ENCODE peak calls at places on chromosomes 5 and 9, in nine cellular contexts. C is NCI-H1092 treated with DMSO at 0.1 percent for 48 hours, K is amygdala, D is globus pallidus, Z is amniotic stem cell, I is endodermal cell, B is colonic mucosa, N is heart right ventricle, J is NCI-H2081. Y is an unnamed sample.

GRCh38 chr5:87141544-87141943 is 126.1 kb upstream of the RASA1 start:
- DNase-seq in C (no peak), K (no peak), D (no peak), Z (no peak), I (no peak), B (no peak), N (no peak), J (no peak), Y (no peak)

GRCh38 chr5:76724871-76725270 is 8.9 kb downstream of the F2R start:
- DNase-seq in C (no peak), K (no peak), D (no peak), Z (no peak), I (no peak), B (no peak), N (no peak), J (no peak), Y (no peak)

GRCh38 chr5:113294341-113295110 is 140.3 kb downstream of the TSSK1B start:
- DNase-seq in C (peak), K (peak), D (peak), Z (peak), I (peak), B (peak), N (peak), J (peak), Y (peak)

GRCh38 chr5:80159133-80159815 is 96.6 kb downstream of the SERINC5 start:
- DNase-seq in C (no peak), K (no peak), D (no peak), Z (no peak), I (no peak), B (no peak), N (no peak), J (no peak), Y (no peak)

GRCh38 chr5:132013006-132013689 is 1.7 kb upstream of the ACSL6 start:
- DNase-seq in C (no peak), K (no peak), D (no peak), Z (no peak), I (no peak), B (peak), N (peak), J (no peak), Y (no peak)

GRCh38 chr9:136901516-136902258 is 15.4 kb downstream of the TRAF2 start:
- DNase-seq in C (no peak), K (no peak), D (no peak), Z (no peak), I (no peak), B (peak), N (no peak), J (no peak), Y (peak)

GRCh38 chr5:135051872-135052271 is 17.8 kb upstream of the PITX1 start:
- DNase-seq in C (no peak), K (no peak), D (no peak), Z (no peak), I (no peak), B (no peak), N (no peak), J (no peak), Y (no peak)

GRCh38 chr5:93219641-93220145 is 361.3 kb downstream of the NR2F1-AS1 start:
- DNase-seq in C (no peak), K (no peak), D (no peak), Z (no peak), I (no peak), B (no peak), N (no peak), J (no peak), Y (no peak)

GRCh38 chr5:134018154-134018985 is 13.6 kb upstream of the VDAC1 start:
- DNase-seq in C (no peak), K (no peak), D (no peak), Z (no peak), I (peak), B (peak), N (no peak), J (no peak), Y (no peak)

GRCh38 chr5:177473461-177473991 is at the start of gene DBN1:
- DNase-seq in C (peak), K (no peak), D (no peak), Z (no peak), I (peak), B (no peak), N (no peak), J (peak), Y (no peak)

GRCh38 chr5:136615251-136615650 is 249.9 kb upstream of the TRPC7 start:
- DNase-seq in C (no peak), K (no peak), D (no peak), Z (no peak), I (no peak), B (no peak), N (no peak), J (no peak), Y (no peak)

GRCh38 chr5:673837-674629 is 19.1 kb downstream of the TPPP start:
- DNase-seq in C (no peak), K (no peak), D (no peak), Z (no peak), I (no peak), B (no peak), N (peak), J (no peak), Y (no peak)

GRCh38 chr5:180831139-180832080 is 28.8 kb upstream of the MGAT1 start:
- DNase-seq in C (peak), K (peak), D (peak), Z (peak), I (peak), B (peak), N (peak), J (peak), Y (peak)

GRCh38 chr5:78417026-78417425 is 56.6 kb downstream of the SCAMP1 start:
- DNase-seq in C (no peak), K (no peak), D (no peak), Z (no peak), I (no peak), B (no peak), N (no peak), J (no peak), Y (no peak)

GRCh38 chr9:123637940-123638634 is 282.1 kb downstream of the CRB2 start:
- DNase-seq in C (no peak), K (no peak), D (no peak), Z (no peak), I (no peak), B (no peak), N (no peak), J (no peak), Y (no peak)

GRCh38 chr9:92749071-92749933 is 15.3 kb downstream of the BICD2 start:
- DNase-seq in C (peak), K (peak), D (peak), Z (no peak), I (peak), B (no peak), N (no peak), J (peak), Y (no peak)

GRCh38 chr5:37951946-37952721 is 112.3 kb upstream of the GDNF start:
- DNase-seq in C (no peak), K (no peak), D (no peak), Z (no peak), I (peak), B (no peak), N (no peak), J (no peak), Y (no peak)

GRCh38 chr5:149015126-149015525 is 47.7 kb downstream of the SH3TC2 start:
- DNase-seq in C (no peak), K (no peak), D (no peak), Z (no peak), I (no peak), B (no peak), N (no peak), J (no peak), Y (no peak)

GRCh38 chr9:36207016-36207415 is 16.3 kb downstream of the CLTA start:
- DNase-seq in C (no peak), K (peak), D (peak), Z (no peak), I (no peak), B (no peak), N (no peak), J (no peak), Y (no peak)

GRCh38 chr9:84998639-84999038 is 329.1 kb downstream of the NTRK2 start:
- DNase-seq in C (no peak), K (no peak), D (no peak), Z (no peak), I (no peak), B (no peak), N (no peak), J (no peak), Y (no peak)

GRCh38 chr5:38258319-38259061 is at the start of gene EGFLAM:
- DNase-seq in C (peak), K (no peak), D (no peak), Z (peak), I (peak), B (no peak), N (peak), J (peak), Y (no peak)

GRCh38 chr9:131578016-131578415 is 32.7 kb downstream of the PRRT1B start:
- DNase-seq in C (no peak), K (no peak), D (no peak), Z (no peak), I (peak), B (no peak), N (no peak), J (no peak), Y (no peak)

GRCh38 chr5:132496631-132497487 is 6.3 kb upstream of the IRF1 start:
- DNase-seq in C (no peak), K (peak), D (peak), Z (peak), I (peak), B (peak), N (peak), J (peak), Y (peak)

GRCh38 chr5:139459451-139459934 is 3.0 kb downstream of the ECSCR start:
- DNase-seq in C (no peak), K (no peak), D (no peak), Z (no peak), I (peak), B (no peak), N (no peak), J (no peak), Y (no peak)

GRCh38 chr5:142484821-142485387 is 160.1 kb upstream of the SPRY4 start:
- DNase-seq in C (no peak), K (no peak), D (no peak), Z (no peak), I (no peak), B (no peak), N (no peak), J (no peak), Y (no peak)

GRCh38 chr5:56656816-56657740 is 158.3 kb upstream of the MAP3K1 start:
- DNase-seq in C (no peak), K (no peak), D (no peak), Z (no peak), I (no peak), B (no peak), N (no peak), J (no peak), Y (no peak)

GRCh38 chr5:123180178-123180577 is 91.1 kb downstream of the PRDM6 start:
- DNase-seq in C (no peak), K (no peak), D (peak), Z (no peak), I (no peak), B (peak), N (peak), J (no peak), Y (no peak)

GRCh38 chr9:135085830-135086546 is 1.5 kb upstream of the OLFM1 start:
- DNase-seq in C (peak), K (peak), D (peak), Z (no peak), I (peak), B (peak), N (peak), J (peak), Y (peak)

GRCh38 chr5:175092691-175093090 is 351.3 kb downstream of the DRD1 start:
- DNase-seq in C (no peak), K (no peak), D (no peak), Z (no peak), I (peak), B (no peak), N (no peak), J (no peak), Y (no peak)

GRCh38 chr5:56711191-56711590 is 104.2 kb upstream of the MAP3K1 start:
- DNase-seq in C (no peak), K (no peak), D (no peak), Z (peak), I (no peak), B (no peak), N (no peak), J (no peak), Y (no peak)